ENCODE peak calls at places on chromosomes 11 and 22, in four cellular contexts. M is A673, E is kidney epithelial cell, R is AG09319. K is an unnamed sample.
A peak's percentile ranks its signal among the peaks of the same experiment; 100 is the strongest.

GRCh38 chr11:36326524-36327419 is 30.7 kb downstream of the PRR5L start:
- DNase-seq in M (no peak), R (no peak), E (no peak), K (no peak)

GRCh38 chr11:35116245-35116644 is 22.7 kb upstream of the CD44 start:
- DNase-seq in R (no peak), M (no peak), E (no peak), K (peak; percentile 37)

GRCh38 chr22:30754521-30754920 is 59.8 kb downstream of the OSBP2 start:
- DNase-seq in M (no peak), R (no peak), E (no peak), K (no peak)

GRCh38 chr11:65922565-65922964 is 3.3 kb downstream of the DRAP1 start:
- DNase-seq in M (no peak), E (no peak), R (no peak), K (no peak)

GRCh38 chr22:43693245-43693644 is 118.9 kb downstream of the EFCAB6 start:
- DNase-seq in M (no peak), R (no peak), E (no peak), K (no peak)

GRCh38 chr11:113574171-113574570 is 99.0 kb upstream of the DRD2 start:
- DNase-seq in R (no peak), E (no peak), M (no peak), K (no peak)

GRCh38 chr11:6323291-6323905 is 3.1 kb upstream of the CAVIN3 start:
- DNase-seq in R (no peak), M (no peak), E (no peak), K (no peak)

GRCh38 chr11:55719608-55720160 is 53.6 kb upstream of the OR5D13 start:
- DNase-seq in R (no peak), E (no peak), M (no peak), K (no peak)

GRCh38 chr11:7994581-7995278 is 7.6 kb downstream of the EIF3F start:
- DNase-seq in E (no peak), M (no peak), R (no peak), K (no peak)

GRCh38 chr11:62420882-62421281 is 2.0 kb downstream of the SCGB1A1 start:
- DNase-seq in M (no peak), R (no peak), E (no peak), K (no peak)

GRCh38 chr22:16562711-16563554 is 29.7 kb downstream of the CCT8L2 start:
- DNase-seq in E (no peak), M (no peak), R (no peak), K (no peak)

GRCh38 chr22:25564979-25565677 is 653 bp downstream of the GRK3 start:
- DNase-seq in E (no peak), M (no peak), R (no peak), K (peak; percentile 43)

GRCh38 chr11:22521226-22521625 is 104.4 kb downstream of the FANCF start:
- DNase-seq in R (no peak), M (peak; percentile 4), E (peak; percentile 71), K (peak; percentile 3)

GRCh38 chr22:25006354-25006753 is 53.8 kb downstream of the KIAA1671 start:
- DNase-seq in R (no peak), M (no peak), E (no peak), K (no peak)

GRCh38 chr11:108931168-108931567 is 266.3 kb downstream of the DDX10 start:
- DNase-seq in E (no peak), M (no peak), R (no peak), K (no peak)

GRCh38 chr11:64864473-64865285 is 13.7 kb downstream of the EHD1 start:
- DNase-seq in R (no peak), E (no peak), M (no peak), K (peak; percentile 93)

GRCh38 chr11:107669156-107669740 is 42.6 kb downstream of the SLN start:
- DNase-seq in M (no peak), E (no peak), R (no peak), K (no peak)

GRCh38 chr11:2725367-2726300 is 25.8 kb upstream of the KCNQ1OT1 start:
- DNase-seq in M (no peak), E (no peak), R (peak; percentile 63), K (no peak)

GRCh38 chr11:117187799-117188481 is 9.4 kb downstream of the SIDT2 start:
- DNase-seq in E (no peak), R (no peak), M (no peak), K (no peak)

GRCh38 chr22:42948205-42948804 is 66.6 kb downstream of the PACSIN2 start:
- DNase-seq in R (no peak), M (no peak), E (no peak), K (no peak)

GRCh38 chr11:100936781-100937180 is 192.8 kb downstream of the PGR start:
- DNase-seq in M (peak; percentile 89), E (no peak), R (no peak), K (no peak)

DNA sequence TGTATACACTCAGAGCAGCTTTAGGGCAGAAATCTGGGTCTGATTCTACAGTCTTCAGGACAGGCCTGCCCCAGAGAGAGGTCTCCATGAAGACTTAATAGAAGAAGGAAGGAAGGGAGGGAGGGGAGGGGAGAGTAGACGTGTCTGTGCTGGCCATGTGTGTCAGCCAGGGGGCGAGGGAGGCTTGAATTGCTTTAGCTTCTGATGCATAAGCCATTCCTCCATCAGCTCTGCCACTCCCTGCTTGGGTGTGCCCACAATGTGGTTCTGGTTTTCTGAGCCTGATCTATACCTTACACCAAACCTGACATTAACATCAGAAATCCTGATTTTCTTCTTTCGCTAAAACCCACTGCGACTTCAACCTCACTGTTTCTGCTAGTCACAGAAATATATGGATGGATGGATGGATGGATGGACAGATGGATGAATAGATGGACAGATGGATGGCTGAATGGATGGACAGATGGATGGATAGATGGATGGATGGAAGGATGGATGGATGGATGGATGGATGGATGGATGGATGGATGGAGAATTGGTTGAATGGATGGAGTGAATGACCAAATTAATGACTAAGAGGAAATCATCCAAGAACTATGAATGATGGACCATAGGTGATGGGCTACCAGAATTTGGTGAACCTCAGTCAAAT is 56.5 kb upstream of the PRDM11 start:
- DNase-seq in M (no peak), R (peak; percentile 46), E (no peak), K (peak; percentile 88)
- TF ChIP-seq CTCF in M (peak; percentile 27), R (peak; percentile 47), E (peak; percentile 27), K (peak; percentile 46)

GRCh38 chr11:69377953-69378302 is 84.0 kb downstream of the MYEOV start:
- DNase-seq in R (no peak), E (no peak), M (no peak), K (no peak)

GRCh38 chr11:69376155-69377028 is 82.4 kb downstream of the MYEOV start:
- DNase-seq in R (no peak), M (no peak), E (no peak), K (no peak)

GRCh38 chr11:69375316-69376154 is 81.6 kb downstream of the MYEOV start:
- DNase-seq in M (no peak), R (no peak), E (no peak), K (no peak)

GRCh38 chr11:69378303-69379141 is 84.6 kb downstream of the MYEOV start:
- DNase-seq in M (no peak), R (no peak), E (no peak), K (no peak)

GRCh38 chr11:69377029-69377952 is 83.3 kb downstream of the MYEOV start:
- DNase-seq in R (no peak), E (no peak), M (peak; percentile 44), K (no peak)
- TF ChIP-seq CTCF in R (no peak), E (no peak), M (no peak), K (no peak)

GRCh38 chr11:67240575-67241389 is 25.5 kb upstream of the GRK2 start:
- DNase-seq in M (peak; percentile 88), R (peak; percentile 51), E (peak; percentile 44), K (peak; percentile 86)

GRCh38 chr11:67237574-67237973 is 28.7 kb upstream of the GRK2 start:
- DNase-seq in M (no peak), E (no peak), R (no peak), K (no peak)

GRCh38 chr11:67242548-67242947 is 23.7 kb upstream of the GRK2 start:
- DNase-seq in R (no peak), E (no peak), M (no peak), K (no peak)

GRCh38 chr11:67238894-67239794 is 27.1 kb upstream of the GRK2 start:
- DNase-seq in M (no peak), E (no peak), R (no peak), K (no peak)

DNA sequence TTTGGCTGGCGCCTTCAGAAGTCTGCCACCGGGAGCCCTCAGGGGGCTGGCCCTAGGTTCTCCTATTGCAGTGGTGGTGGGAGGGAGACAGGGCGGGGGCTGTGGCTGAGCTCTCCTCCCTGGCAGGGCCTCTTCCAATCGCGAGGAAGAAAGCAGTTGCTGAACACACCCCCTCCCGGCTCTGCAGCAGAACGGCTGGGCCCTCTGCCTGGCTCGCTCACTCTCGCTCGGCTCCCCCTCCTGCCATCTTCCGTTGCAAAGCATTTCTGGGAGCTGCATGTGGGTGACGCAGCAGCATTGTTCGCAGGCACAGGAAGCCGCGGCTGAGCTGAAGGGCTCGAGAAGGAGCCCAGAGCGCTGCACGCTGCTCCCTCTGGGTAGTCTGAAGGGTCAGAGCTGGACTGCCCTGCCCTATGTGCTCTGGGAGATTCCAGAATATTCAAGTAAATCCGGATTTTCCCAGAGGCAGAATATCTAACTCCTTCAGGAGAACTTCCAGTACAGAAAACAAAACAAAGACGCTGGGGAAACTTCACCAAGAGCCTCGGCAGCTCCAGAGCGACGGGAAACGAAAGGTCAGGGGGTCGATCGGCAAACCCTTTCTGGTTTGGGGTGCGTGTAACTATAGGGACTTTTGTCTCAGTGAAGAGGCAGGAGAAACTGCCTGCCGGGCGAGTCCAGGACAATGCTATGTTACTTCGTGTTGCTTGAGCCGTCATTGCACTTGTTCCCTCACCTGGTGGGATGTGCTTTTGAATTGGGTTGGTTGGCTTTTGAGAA is 26.3 kb upstream of the GRK2 start:
- DNase-seq in E (peak; percentile 99), M (peak; percentile 100), R (peak; percentile 97), K (peak; percentile 100)
- TF ChIP-seq CTCF in E (no peak), M (no peak), R (no peak), K (no peak)

DNA sequence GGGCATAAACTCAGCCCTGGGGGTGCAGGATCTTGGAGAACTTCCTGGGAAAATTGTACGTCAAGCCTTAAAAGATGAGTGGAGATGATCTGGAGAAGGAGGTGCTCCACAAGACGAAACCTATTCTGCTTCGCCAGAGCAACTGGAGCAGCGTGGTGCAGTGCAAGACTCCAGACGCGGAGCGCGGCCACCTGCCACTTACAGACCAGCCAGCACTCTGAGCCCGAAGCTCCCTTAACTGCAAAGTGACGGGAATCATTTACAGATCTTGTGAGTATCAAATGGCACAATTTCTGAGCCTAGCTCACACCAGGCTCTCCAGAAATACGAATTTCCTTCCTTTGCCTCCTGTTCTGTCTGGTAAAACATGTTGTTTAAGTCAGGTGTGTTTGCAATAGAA is 369.3 kb downstream of the CADM1 start:
- DNase-seq in M (no peak), R (no peak), E (no peak), K (no peak)
- TF ChIP-seq CTCF in M (no peak), R (no peak), E (no peak), K (no peak)

DNA sequence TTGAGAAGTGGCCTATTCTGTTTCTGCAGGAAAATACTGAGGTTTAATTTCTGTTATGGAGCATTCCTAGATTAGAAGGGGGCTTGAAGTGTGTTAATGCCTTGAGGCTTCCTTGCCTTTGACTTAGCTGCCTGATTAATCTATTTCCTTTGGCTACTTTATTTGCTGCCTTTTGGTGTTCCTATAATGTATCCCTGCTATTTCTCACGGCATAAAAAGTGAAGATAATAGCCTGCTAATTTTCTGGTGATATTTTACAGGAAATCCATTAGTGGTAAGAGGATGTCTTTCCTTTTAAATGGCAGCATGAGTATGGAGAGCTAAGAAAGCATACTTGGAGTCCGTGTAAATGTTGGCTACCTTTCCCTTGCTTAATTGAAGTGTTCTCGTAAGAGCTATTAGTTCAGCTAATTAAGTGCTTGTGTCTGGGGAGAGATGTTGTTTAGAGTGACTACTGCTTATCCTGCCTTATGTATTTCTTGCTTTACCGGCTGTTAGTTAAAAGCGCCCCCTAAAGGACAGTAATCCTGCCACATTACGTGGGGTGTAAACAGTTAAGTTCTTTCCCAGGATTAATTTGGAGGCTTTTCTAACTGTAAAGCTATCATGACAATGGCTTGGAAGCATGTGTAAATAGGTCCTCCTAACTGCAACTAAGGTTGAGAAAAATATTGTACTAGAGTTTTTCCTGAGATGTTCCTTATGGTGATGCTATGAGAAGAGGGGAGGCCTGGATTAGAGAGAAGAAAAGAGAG is 45.6 kb downstream of the ZNF280B start:
- DNase-seq in R (no peak), E (no peak), M (peak; percentile 45), K (peak; percentile 18)
- TF ChIP-seq CTCF in R (no peak), E (peak; percentile 27), M (peak; percentile 52), K (peak; percentile 41)

K was measured in NB4.